ENCODE peak calls at places on chromosomes 16 and 17, in seven cellular contexts. One of them, this sample, is unnamed.

GRCh38 chr16:19655242-19655777 is 62.7 kb downstream of the KNOP1 start:
- DNase-seq in SW 1271: no peak
- DNase-seq in NCI-H1694: no peak
- DNase-seq in heart right ventricle: no peak
- DNase-seq in esophagus squamous epithelium: no peak
- DNase-seq in stimulated activated CD4-positive, alpha-beta T cell treated with anti-CD3 and anti-CD28 coated beads, Interleukin-1b, Interleukin-23, amount 100 ng/mL, for 24 hours: no peak
- DNase-seq in activated T-helper 1 cell treated with anti-CD3 and anti-CD28 coated beads, Interleukin-2, amount 50 U/mL, for 16 hours: no peak
- DNase-seq in this sample: no peak

GRCh38 chr16:55179858-55180585 is 144.0 kb upstream of the IRX6 start:
- DNase-seq in esophagus squamous epithelium: no peak
- DNase-seq in NCI-H1694: no peak
- DNase-seq in stimulated activated CD4-positive, alpha-beta T cell treated with anti-CD3 and anti-CD28 coated beads, Interleukin-1b, Interleukin-23, amount 100 ng/mL, for 24 hours: no peak
- DNase-seq in SW 1271: no peak
- DNase-seq in heart right ventricle: no peak
- DNase-seq in activated T-helper 1 cell treated with anti-CD3 and anti-CD28 coated beads, Interleukin-2, amount 50 U/mL, for 16 hours: no peak
- DNase-seq in this sample: no peak

GRCh38 chr16:77579283-77579985 is 142.9 kb upstream of the NUDT7 start:
- DNase-seq in NCI-H1694: peak
- DNase-seq in esophagus squamous epithelium: no peak
- DNase-seq in SW 1271: no peak
- DNase-seq in activated T-helper 1 cell treated with anti-CD3 and anti-CD28 coated beads, Interleukin-2, amount 50 U/mL, for 16 hours: no peak
- DNase-seq in heart right ventricle: no peak
- DNase-seq in stimulated activated CD4-positive, alpha-beta T cell treated with anti-CD3 and anti-CD28 coated beads, Interleukin-1b, Interleukin-23, amount 100 ng/mL, for 24 hours: no peak
- DNase-seq in this sample: no peak

GRCh38 chr17:15913826-15914225 is 31.1 kb upstream of the ADORA2B start:
- DNase-seq in SW 1271: no peak
- DNase-seq in NCI-H1694: no peak
- DNase-seq in heart right ventricle: no peak
- DNase-seq in esophagus squamous epithelium: no peak
- DNase-seq in stimulated activated CD4-positive, alpha-beta T cell treated with anti-CD3 and anti-CD28 coated beads, Interleukin-1b, Interleukin-23, amount 100 ng/mL, for 24 hours: no peak
- DNase-seq in activated T-helper 1 cell treated with anti-CD3 and anti-CD28 coated beads, Interleukin-2, amount 50 U/mL, for 16 hours: no peak
- DNase-seq in this sample: no peak

GRCh38 chr17:57357830-57358426 is 101.6 kb downstream of the MSI2 start:
- DNase-seq in activated T-helper 1 cell treated with anti-CD3 and anti-CD28 coated beads, Interleukin-2, amount 50 U/mL, for 16 hours: no peak
- DNase-seq in esophagus squamous epithelium: no peak
- DNase-seq in stimulated activated CD4-positive, alpha-beta T cell treated with anti-CD3 and anti-CD28 coated beads, Interleukin-1b, Interleukin-23, amount 100 ng/mL, for 24 hours: no peak
- DNase-seq in SW 1271: no peak
- DNase-seq in NCI-H1694: no peak
- DNase-seq in heart right ventricle: no peak
- DNase-seq in this sample: no peak

GRCh38 chr17:18179804-18180203 is 3.8 kb upstream of the ALKBH5 start:
- DNase-seq in activated T-helper 1 cell treated with anti-CD3 and anti-CD28 coated beads, Interleukin-2, amount 50 U/mL, for 16 hours: no peak
- DNase-seq in heart right ventricle: no peak
- DNase-seq in esophagus squamous epithelium: no peak
- DNase-seq in NCI-H1694: no peak
- DNase-seq in SW 1271: no peak
- DNase-seq in stimulated activated CD4-positive, alpha-beta T cell treated with anti-CD3 and anti-CD28 coated beads, Interleukin-1b, Interleukin-23, amount 100 ng/mL, for 24 hours: no peak
- DNase-seq in this sample: no peak

GRCh38 chr17:1181769-1182137 is 2.0 kb upstream of the ABR start:
- DNase-seq in heart right ventricle: no peak
- DNase-seq in NCI-H1694: no peak
- DNase-seq in SW 1271: no peak
- DNase-seq in stimulated activated CD4-positive, alpha-beta T cell treated with anti-CD3 and anti-CD28 coated beads, Interleukin-1b, Interleukin-23, amount 100 ng/mL, for 24 hours: no peak
- DNase-seq in activated T-helper 1 cell treated with anti-CD3 and anti-CD28 coated beads, Interleukin-2, amount 50 U/mL, for 16 hours: no peak
- DNase-seq in esophagus squamous epithelium: no peak
- DNase-seq in this sample: no peak

GRCh38 chr17:77817953-77818352 is 140.6 kb upstream of the TNRC6C start:
- DNase-seq in activated T-helper 1 cell treated with anti-CD3 and anti-CD28 coated beads, Interleukin-2, amount 50 U/mL, for 16 hours: no peak
- DNase-seq in stimulated activated CD4-positive, alpha-beta T cell treated with anti-CD3 and anti-CD28 coated beads, Interleukin-1b, Interleukin-23, amount 100 ng/mL, for 24 hours: no peak
- DNase-seq in esophagus squamous epithelium: no peak
- DNase-seq in SW 1271: no peak
- DNase-seq in heart right ventricle: no peak
- DNase-seq in NCI-H1694: no peak
- DNase-seq in this sample: no peak

This sample was measured in stimulated activated naive CD8-positive, alpha-beta T cell treated with anti-CD3 and anti-CD28 coated beads, Interleukin-15, amount 100 ng/mL, for 72 hours.